ENCODE peak calls at places on chromosomes 11 and 22, in four cellular contexts. I, F, W and L are unnamed samples.

GRCh38 chr11:123357990-123358827 is 71.9 kb upstream of the GRAMD1B start:
- DNase-seq in I (peak; percentile 2), F (no peak), W (no peak), L (peak; percentile 76)

GRCh38 chr11:118002010-118002540 is 15.9 kb downstream of the IL10RA start:
- DNase-seq in I (no peak), F (no peak), W (peak; percentile 84), L (no peak)

GRCh38 chr11:108906329-108906728 is 241.5 kb downstream of the DDX10 start:
- DNase-seq in I (peak; percentile 82), F (no peak), W (no peak), L (no peak)

GRCh38 chr11:69641681-69642548 is 959 bp downstream of the CCND1 start:
- DNase-seq in I (no peak), F (peak; percentile 26), W (no peak), L (peak; percentile 78)

GRCh38 chr11:64856382-64857227 is 12.2 kb upstream of the CDC42BPG start:
- DNase-seq in I (peak; percentile 85), F (peak; percentile 45), W (no peak), L (peak; percentile 95)

GRCh38 chr11:128720522-128720985 is 26.7 kb downstream of the FLI1 start:
- DNase-seq in I (no peak), F (no peak), W (no peak), L (peak; percentile 81)

GRCh38 chr11:36312593-36312990 is 16.5 kb downstream of the PRR5L start:
- DNase-seq in I (peak; percentile 86), F (no peak), W (no peak), L (no peak)

GRCh38 chr22:37726240-37726887 is 29.5 kb downstream of the TRIOBP start:
- DNase-seq in I (peak; percentile 55), F (no peak), W (no peak), L (no peak)

GRCh38 chr22:40250608-40251007 is 72.9 kb downstream of the TNRC6B start:
- DNase-seq in I (no peak), F (no peak), W (no peak), L (no peak)

GRCh38 chr11:6523253-6523652 is 26.2 kb downstream of the DNHD1 start:
- DNase-seq in I (peak; percentile 81), F (no peak), W (no peak), L (no peak)

GRCh38 chr11:64887234-64887756 is 8.9 kb upstream of the EHD1 start:
- DNase-seq in I (no peak), F (no peak), W (no peak), L (peak; percentile 55)

GRCh38 chr11:116792869-116793475 is 1.3 kb upstream of the APOA5 start:
- DNase-seq in I (peak; percentile 73), F (no peak), W (no peak), L (no peak)

GRCh38 chr11:69277074-69277809 is 16.7 kb upstream of the MYEOV start:
- DNase-seq in I (no peak), F (peak; percentile 67), W (no peak), L (peak; percentile 53)

GRCh38 chr11:124329787-124330478 is 9.9 kb upstream of the OR8D2 start:
- DNase-seq in I (peak; percentile 2), F (no peak), W (no peak), L (no peak)

GRCh38 chr11:107301886-107302285 is 155.7 kb downstream of the CWF19L2 start:
- DNase-seq in I (no peak), F (no peak), W (no peak), L (no peak)

GRCh38 chr11:9851366-9851765 is 187.5 kb downstream of the SWAP70 start:
- DNase-seq in I (peak; percentile 41), F (no peak), W (no peak), L (no peak)

GRCh38 chr22:19871845-19872778 is 17.4 kb upstream of the GNB1L start:
- DNase-seq in I (no peak), F (peak; percentile 17), W (no peak), L (peak; percentile 70)

GRCh38 chr11:129208863-129209262 is 16.7 kb upstream of the ARHGAP32 start:
- DNase-seq in I (peak; percentile 2), F (no peak), W (no peak), L (no peak)

GRCh38 chr11:118615282-118615979 is 8.0 kb downstream of the PHLDB1 start:
- DNase-seq in I (no peak), F (no peak), W (no peak), L (peak; percentile 53)

GRCh38 chr11:94652735-94653284 is 85.6 kb downstream of the PIWIL4 start:
- DNase-seq in I (no peak), F (no peak), W (no peak), L (no peak)

GRCh38 chr11:125365196-125365931 is 130.7 kb downstream of the FEZ1 start:
- DNase-seq in I (no peak), F (no peak), W (no peak), L (no peak)

GRCh38 chr11:122668562-122669090 is 13.1 kb downstream of the UBASH3B start:
- DNase-seq in I (peak; percentile 98), F (no peak), W (no peak), L (no peak)

GRCh38 chr11:3134218-3134621 is 30.9 kb downstream of the OSBPL5 start:
- DNase-seq in I (no peak), F (no peak), W (no peak), L (no peak)

GRCh38 chr11:73372371-73372993 is 3.7 kb upstream of the RELT start:
- DNase-seq in I (no peak), F (no peak), W (no peak), L (no peak)
- TF ChIP-seq CTCF in I (peak; percentile 38), F (no peak), W (peak; percentile 9), L (no peak)

GRCh38 chr11:114172055-114172861 is 112.7 kb downstream of the ZBTB16 start:
- DNase-seq in I (no peak), F (no peak), W (no peak), L (no peak)
- H3K4me1 ChIP-seq in I (no peaks in the 10 kb centered on the region), F (peaks cover 30% of the 10 kb centered on the region), W (no peaks in the 10 kb centered on the region), L (peaks cover 88% of the 10 kb centered on the region)

GRCh38 chr22:43235445-43236400 is 48.8 kb upstream of the TTLL12 start:
- DNase-seq in I (no peak), F (no peak), W (no peak), L (no peak)
- H3K9ac ChIP-seq in I (no peak overlapping the region), F (no peak overlapping the region), W (no peak overlapping the region), L (no peak overlapping the region)

DNA sequence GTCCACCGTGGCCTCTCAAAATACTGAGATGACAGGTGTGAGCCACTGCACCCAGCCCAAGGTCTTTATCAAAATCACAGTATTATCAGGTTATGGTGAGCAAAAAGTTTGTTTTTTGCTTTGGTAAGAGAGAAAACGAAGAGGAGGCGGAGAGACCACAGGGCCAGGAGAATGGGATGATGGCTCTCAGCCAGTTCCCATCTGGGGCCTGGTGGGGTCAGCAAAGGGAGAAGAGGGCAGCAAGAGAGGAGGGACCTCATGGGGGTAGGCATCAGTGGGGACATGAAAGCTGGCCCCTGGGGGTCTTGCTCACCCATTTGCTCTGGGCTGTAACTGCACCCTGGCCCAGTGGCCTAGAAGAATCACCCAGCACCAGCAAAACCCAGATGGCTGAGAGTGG is 190.2 kb downstream of the SHANK2 start:
- DNase-seq in I (no peak), F (no peak), W (no peak), L (no peak)
- TF ChIP-seq CTCF in I (no peak), F (no peak), W (no peak), L (no peak)

GRCh38 chr22:27778299-27779090 is 23.1 kb downstream of the MN1 start:
- DNase-seq in I (no peak), F (no peak), W (no peak), L (no peak)

GRCh38 chr22:27775087-27775697 is 26.4 kb downstream of the MN1 start:
- DNase-seq in I (peak; percentile 7), F (no peak), W (no peak), L (no peak)

GRCh38 chr22:27777128-27777527 is 24.4 kb downstream of the MN1 start:
- DNase-seq in I (no peak), F (no peak), W (no peak), L (no peak)

GRCh38 chr22:27775698-27776409 is 25.7 kb downstream of the MN1 start:
- DNase-seq in I (no peak), F (no peak), W (no peak), L (no peak)

DNA sequence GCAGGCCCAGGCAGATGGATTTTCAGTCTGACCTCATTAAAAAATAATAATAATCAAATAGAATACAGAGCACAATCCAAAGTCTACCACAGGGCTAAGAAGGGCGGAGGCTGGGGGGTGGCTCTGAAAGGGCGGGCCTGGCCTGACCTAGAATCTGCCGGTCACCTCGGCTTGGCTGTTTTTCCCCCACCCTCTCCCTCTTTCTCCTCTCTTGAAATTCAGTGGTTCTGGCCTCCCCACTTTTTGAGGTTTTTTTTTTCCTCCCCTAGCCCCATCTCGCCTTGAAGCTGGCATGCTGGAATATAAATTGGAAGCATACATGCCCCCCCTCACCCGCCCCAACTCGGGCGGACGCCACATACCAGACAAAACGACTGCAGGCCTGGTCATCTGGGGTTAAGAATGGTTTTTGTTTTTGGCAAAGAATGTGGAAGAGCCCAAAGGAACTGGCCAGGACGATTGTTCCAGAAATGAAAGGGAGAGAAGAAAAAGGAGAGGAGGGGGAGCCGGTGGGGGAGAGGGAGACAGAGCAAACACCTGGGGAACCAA is 25.1 kb downstream of the MN1 start:
- DNase-seq in I (no peak), F (no peak), W (no peak), L (no peak)
- H3K4me1 ChIP-seq in I (no peaks in the 10 kb centered on the region), F (no peaks in the 10 kb centered on the region), W (no peaks in the 10 kb centered on the region), L (peaks cover 5% of the 10 kb centered on the region)

DNA sequence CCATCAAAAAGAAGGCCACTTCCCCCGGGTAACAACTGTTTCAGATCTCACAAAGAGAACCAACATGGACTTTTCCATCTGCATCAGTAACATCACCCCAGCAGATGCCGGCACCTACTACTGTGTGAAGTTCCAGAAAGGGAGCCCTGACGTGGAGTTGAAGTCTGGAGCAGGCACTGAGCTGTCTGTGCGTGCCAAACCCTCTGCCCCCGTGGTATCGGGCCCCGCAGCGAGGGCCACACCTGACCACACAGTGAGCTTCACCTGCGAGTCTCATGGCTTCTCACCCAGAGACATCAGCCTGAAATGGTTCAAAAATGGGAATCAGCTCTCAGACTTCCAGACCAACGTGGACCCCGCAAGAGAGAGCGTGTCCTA is 3.7 kb downstream of the SEC14L6 start:
- DNase-seq in I (no peak), F (no peak), W (no peak), L (no peak)
- H3K9ac ChIP-seq in I (no peak overlapping the region), F (no peak overlapping the region), W (peak overlapping the region; percentile 67), L (no peak overlapping the region)

GRCh38 chr11:120931057-120931779 is 92.7 kb upstream of the TBCEL start:
- DNase-seq in I (no peak), F (no peak), W (no peak), L (no peak)
- TF ChIP-seq CTCF in I (no peak), F (no peak), W (no peak), L (no peak)

DNA sequence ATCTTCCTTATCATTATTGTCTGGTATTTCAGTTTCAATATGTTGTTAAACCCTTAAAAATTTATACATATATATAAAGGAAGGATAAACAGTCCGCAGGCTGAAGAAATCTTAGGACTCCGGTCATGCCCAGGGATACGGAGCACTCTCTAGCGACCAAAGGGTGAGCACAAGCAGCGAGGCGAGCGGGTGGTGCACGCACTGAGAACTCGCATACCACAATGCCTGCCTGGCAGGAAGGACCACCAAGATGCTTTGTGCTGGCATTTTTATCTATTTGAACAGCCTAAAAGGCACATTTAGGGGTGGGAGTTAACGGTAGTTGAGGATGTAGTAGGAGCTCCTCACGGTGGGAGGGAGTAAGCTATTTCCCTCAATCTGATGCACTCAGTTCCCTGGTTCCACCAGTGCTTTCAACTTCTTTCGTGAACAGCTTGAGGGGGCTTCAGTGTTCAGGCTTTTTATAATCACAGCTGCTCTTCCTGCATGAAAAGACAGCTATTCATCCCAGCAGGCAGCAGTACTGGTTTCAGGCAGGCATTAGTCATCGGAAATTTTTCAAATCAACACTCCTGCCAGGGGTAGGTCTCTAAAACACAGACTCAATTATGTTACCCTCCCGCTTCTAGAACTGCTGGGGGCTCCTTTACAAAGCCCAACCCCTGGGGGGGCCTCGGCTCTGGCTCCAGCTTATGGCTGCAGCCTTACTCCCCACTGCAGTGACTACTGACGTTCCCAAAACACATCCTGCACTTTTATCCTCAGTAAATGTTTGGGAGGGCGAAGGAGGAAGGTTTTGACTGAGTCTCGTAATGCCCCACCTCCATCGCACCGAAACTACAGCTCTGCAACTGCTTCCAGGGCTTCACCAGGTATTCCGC is 6.0 kb downstream of the POLDIP3 start:
- DNase-seq in I (peak; percentile 76), F (no peak), W (no peak), L (peak; percentile 53)
- H3K4me1 ChIP-seq in I (peaks cover 35% of the 10 kb centered on the region), F (peaks cover 20% of the 10 kb centered on the region), W (peaks cover 13% of the 10 kb centered on the region), L (peaks cover 37% of the 10 kb centered on the region)